ENCODE peak calls at places on chromosomes 7 and 10, in nine cellular contexts. One of them, this sample, is unnamed.

GRCh38 chr10:117186832-117187615 is 10.3 kb upstream of the KCNK18 start:
- DNase-seq in endothelial cell: no peak
- DNase-seq in fibroblast of pulmonary artery: no peak
- DNase-seq in body of pancreas: no peak
- DNase-seq in NCI-H510A treated with DMSO at 0.1 percent for 48 hours: no peak
- DNase-seq in breast epithelium: no peak
- DNase-seq in ACHN: peak; percentile 36
- DNase-seq in T-helper 2 cell: no peak
- DNase-seq in left cardiac atrium: no peak
- DNase-seq in this sample: no peak

GRCh38 chr7:30655096-30655970 is 26.9 kb downstream of the CRHR2 start:
- DNase-seq in endothelial cell: no peak
- DNase-seq in breast epithelium: no peak
- DNase-seq in fibroblast of pulmonary artery: no peak
- DNase-seq in T-helper 2 cell: no peak
- DNase-seq in body of pancreas: no peak
- DNase-seq in NCI-H510A treated with DMSO at 0.1 percent for 48 hours: no peak
- DNase-seq in ACHN: no peak
- DNase-seq in left cardiac atrium: no peak
- DNase-seq in this sample: no peak

GRCh38 chr10:123913688-123914268 is 22.2 kb upstream of the CPXM2 start:
- DNase-seq in NCI-H510A treated with DMSO at 0.1 percent for 48 hours: no peak
- DNase-seq in left cardiac atrium: peak; percentile 50
- DNase-seq in body of pancreas: peak; percentile 49
- DNase-seq in breast epithelium: no peak
- DNase-seq in fibroblast of pulmonary artery: peak; percentile 27
- DNase-seq in T-helper 2 cell: peak; percentile 27
- DNase-seq in ACHN: no peak
- DNase-seq in endothelial cell: no peak
- DNase-seq in this sample: no peak

GRCh38 chr10:112584276-112584675 is 137.3 kb downstream of the VTI1A start:
- DNase-seq in left cardiac atrium: no peak
- DNase-seq in ACHN: no peak
- DNase-seq in breast epithelium: no peak
- DNase-seq in body of pancreas: no peak
- DNase-seq in T-helper 2 cell: no peak
- DNase-seq in NCI-H510A treated with DMSO at 0.1 percent for 48 hours: no peak
- DNase-seq in endothelial cell: no peak
- DNase-seq in fibroblast of pulmonary artery: no peak
- DNase-seq in this sample: no peak

GRCh38 chr10:128051548-128051947 is 74.7 kb downstream of the MKI67 start:
- DNase-seq in body of pancreas: no peak
- DNase-seq in NCI-H510A treated with DMSO at 0.1 percent for 48 hours: no peak
- DNase-seq in ACHN: no peak
- DNase-seq in breast epithelium: no peak
- DNase-seq in left cardiac atrium: no peak
- DNase-seq in endothelial cell: no peak
- DNase-seq in T-helper 2 cell: no peak
- DNase-seq in fibroblast of pulmonary artery: no peak
- DNase-seq in this sample: no peak

GRCh38 chr7:45402480-45403218 is 171.5 kb upstream of the ADCY1 start:
- DNase-seq in body of pancreas: peak; percentile 21
- DNase-seq in endothelial cell: no peak
- DNase-seq in ACHN: no peak
- DNase-seq in NCI-H510A treated with DMSO at 0.1 percent for 48 hours: no peak
- DNase-seq in fibroblast of pulmonary artery: peak; percentile 31
- DNase-seq in breast epithelium: no peak
- DNase-seq in T-helper 2 cell: peak; percentile 38
- DNase-seq in left cardiac atrium: no peak
- DNase-seq in this sample: no peak

GRCh38 chr10:2978111-2978510 is 89.2 kb upstream of the PFKP start:
- DNase-seq in ACHN: peak; percentile 68
- DNase-seq in fibroblast of pulmonary artery: peak; percentile 71
- DNase-seq in left cardiac atrium: no peak
- DNase-seq in T-helper 2 cell: peak; percentile 70
- DNase-seq in endothelial cell: peak; percentile 19
- DNase-seq in breast epithelium: no peak
- DNase-seq in NCI-H510A treated with DMSO at 0.1 percent for 48 hours: peak; percentile 38
- DNase-seq in body of pancreas: no peak
- DNase-seq in this sample: peak; percentile 67

GRCh38 chr7:34838329-34838728 is 180.3 kb downstream of the NPSR1 start:
- DNase-seq in ACHN: no peak
- DNase-seq in breast epithelium: no peak
- DNase-seq in endothelial cell: no peak
- DNase-seq in fibroblast of pulmonary artery: no peak
- DNase-seq in T-helper 2 cell: no peak
- DNase-seq in NCI-H510A treated with DMSO at 0.1 percent for 48 hours: no peak
- DNase-seq in body of pancreas: peak; percentile 13
- DNase-seq in left cardiac atrium: no peak
- DNase-seq in this sample: no peak

GRCh38 chr7:142913051-142913450 is 20.5 kb downstream of the TRPV5 start:
- DNase-seq in body of pancreas: no peak
- DNase-seq in T-helper 2 cell: no peak
- DNase-seq in ACHN: no peak
- DNase-seq in fibroblast of pulmonary artery: no peak
- DNase-seq in breast epithelium: no peak
- DNase-seq in endothelial cell: no peak
- DNase-seq in NCI-H510A treated with DMSO at 0.1 percent for 48 hours: no peak
- DNase-seq in left cardiac atrium: no peak
- DNase-seq in this sample: no peak

GRCh38 chr7:138125598-138126111 is 49.4 kb downstream of the AKR1D1 start:
- DNase-seq in left cardiac atrium: no peak
- DNase-seq in endothelial cell: no peak
- DNase-seq in NCI-H510A treated with DMSO at 0.1 percent for 48 hours: no peak
- DNase-seq in T-helper 2 cell: no peak
- DNase-seq in breast epithelium: no peak
- DNase-seq in ACHN: peak; percentile 68
- DNase-seq in fibroblast of pulmonary artery: peak; percentile 20
- DNase-seq in body of pancreas: peak; percentile 16
- DNase-seq in this sample: no peak

GRCh38 chr7:18590744-18591340 is 95.3 kb downstream of the HDAC9 start:
- DNase-seq in fibroblast of pulmonary artery: peak; percentile 84
- DNase-seq in left cardiac atrium: no peak
- DNase-seq in endothelial cell: no peak
- DNase-seq in breast epithelium: no peak
- DNase-seq in NCI-H510A treated with DMSO at 0.1 percent for 48 hours: peak; percentile 11
- DNase-seq in body of pancreas: no peak
- DNase-seq in ACHN: peak; percentile 61
- DNase-seq in T-helper 2 cell: no peak
- DNase-seq in this sample: peak; percentile 46

GRCh38 chr7:108503112-108504026 is 22.6 kb downstream of the PNPLA8 start:
- DNase-seq in NCI-H510A treated with DMSO at 0.1 percent for 48 hours: no peak
- DNase-seq in body of pancreas: no peak
- DNase-seq in fibroblast of pulmonary artery: peak; percentile 88
- DNase-seq in left cardiac atrium: no peak
- DNase-seq in T-helper 2 cell: no peak
- DNase-seq in breast epithelium: no peak
- DNase-seq in ACHN: no peak
- DNase-seq in endothelial cell: no peak
- DNase-seq in this sample: peak; percentile 5

GRCh38 chr7:88480901-88481300 is 174.2 kb upstream of the STEAP4 start:
- DNase-seq in breast epithelium: no peak
- DNase-seq in body of pancreas: peak; percentile 3
- DNase-seq in ACHN: no peak
- DNase-seq in T-helper 2 cell: no peak
- DNase-seq in left cardiac atrium: peak; percentile 24
- DNase-seq in fibroblast of pulmonary artery: no peak
- DNase-seq in NCI-H510A treated with DMSO at 0.1 percent for 48 hours: no peak
- DNase-seq in endothelial cell: no peak
- DNase-seq in this sample: peak; percentile 12

GRCh38 chr7:28358423-28358868 is 53.9 kb upstream of the CREB5 start:
- DNase-seq in T-helper 2 cell: no peak
- DNase-seq in body of pancreas: no peak
- DNase-seq in left cardiac atrium: no peak
- DNase-seq in endothelial cell: no peak
- DNase-seq in NCI-H510A treated with DMSO at 0.1 percent for 48 hours: no peak
- DNase-seq in fibroblast of pulmonary artery: peak; percentile 81
- DNase-seq in breast epithelium: no peak
- DNase-seq in ACHN: peak; percentile 97
- DNase-seq in this sample: no peak

GRCh38 chr10:21527634-21528451 is 2.4 kb upstream of the SKIDA1 start:
- DNase-seq in NCI-H510A treated with DMSO at 0.1 percent for 48 hours: peak; percentile 60
- DNase-seq in breast epithelium: no peak
- DNase-seq in endothelial cell: no peak
- DNase-seq in T-helper 2 cell: no peak
- DNase-seq in fibroblast of pulmonary artery: peak; percentile 45
- DNase-seq in body of pancreas: no peak
- DNase-seq in ACHN: peak; percentile 51
- DNase-seq in left cardiac atrium: no peak
- DNase-seq in this sample: no peak

GRCh38 chr10:26437637-26438461 is at the start of gene APBB1IP:
- DNase-seq in NCI-H510A treated with DMSO at 0.1 percent for 48 hours: no peak
- DNase-seq in breast epithelium: peak; percentile 39
- DNase-seq in body of pancreas: peak; percentile 80
- DNase-seq in endothelial cell: peak; percentile 20
- DNase-seq in ACHN: no peak
- DNase-seq in T-helper 2 cell: peak; percentile 80
- DNase-seq in left cardiac atrium: peak; percentile 82
- DNase-seq in fibroblast of pulmonary artery: peak; percentile 7
- DNase-seq in this sample: peak; percentile 36

GRCh38 chr10:27285093-27285492 is 44.5 kb upstream of the ACBD5 start:
- DNase-seq in fibroblast of pulmonary artery: peak; percentile 18
- DNase-seq in T-helper 2 cell: peak; percentile 59
- DNase-seq in NCI-H510A treated with DMSO at 0.1 percent for 48 hours: no peak
- DNase-seq in endothelial cell: no peak
- DNase-seq in left cardiac atrium: no peak
- DNase-seq in ACHN: peak; percentile 17
- DNase-seq in breast epithelium: no peak
- DNase-seq in body of pancreas: peak; percentile 15
- DNase-seq in this sample: peak; percentile 26

This sample was measured in hepatocyte.